ENCODE peak calls at places on chromosome 4, in four cellular contexts. F is bronchial epithelial cell, J is HFF-Myc, I is B cell. Z is an unnamed sample.

GRCh38 chr4:81360722-81361121 is 111.0 kb downstream of the RASGEF1B start:
- DNase-seq in F (peak), I (no peak), J (no peak), Z (no peak)

GRCh38 chr4:150769235-150769634 is 187.3 kb downstream of the MAB21L2 start:
- DNase-seq in I (no peak), J (peak), F (peak), Z (no peak)

GRCh38 chr4:98939892-98940298 is 11.0 kb upstream of the EIF4E start:
- DNase-seq in F (peak), J (no peak), I (no peak), Z (peak)

GRCh38 chr4:138113819-138114415 is 128.2 kb downstream of the SLC7A11 start:
- DNase-seq in F (peak), I (no peak), J (no peak), Z (no peak)

GRCh38 chr4:53748328-53748772 is 157.1 kb upstream of the LNX1 start:
- DNase-seq in J (no peak), F (no peak), I (peak), Z (no peak)

GRCh38 chr4:8185930-8186329 is 13.2 kb upstream of the SH3TC1 start:
- DNase-seq in J (no peak), F (no peak), I (no peak), Z (no peak)

GRCh38 chr4:3387154-3387942 is 54.4 kb upstream of the HGFAC start:
- DNase-seq in I (peak), F (peak), J (no peak), Z (no peak)

GRCh38 chr4:105092768-105093167 is 53.9 kb upstream of the TET2 start:
- DNase-seq in I (no peak), F (peak), J (no peak), Z (no peak)

GRCh38 chr4:69782651-69783310 is 22.4 kb upstream of the SULT1B1 start:
- DNase-seq in F (no peak), I (no peak), J (no peak), Z (no peak)

GRCh38 chr4:80806472-80806871 is 224.0 kb upstream of the BMP3 start:
- DNase-seq in J (no peak), F (peak), I (no peak), Z (no peak)

GRCh38 chr4:69910016-69910782 is 20.7 kb upstream of the CSN1S1 start:
- DNase-seq in I (no peak), J (no peak), F (peak), Z (no peak)

GRCh38 chr4:34108456-34108855 is 2135.9 kb downstream of the ARAP2 start:
- DNase-seq in I (no peak), J (peak), F (no peak), Z (no peak)

GRCh38 chr4:7101692-7102515 is 34.0 kb upstream of the GRPEL1 start:
- DNase-seq in I (peak), F (peak), J (no peak), Z (peak)

GRCh38 chr4:6253111-6253510 is 16.5 kb upstream of the WFS1 start:
- DNase-seq in I (no peak), F (no peak), J (no peak), Z (no peak)

GRCh38 chr4:158814207-158814606 is 45.4 kb downstream of the FNIP2 start:
- DNase-seq in F (no peak), J (no peak), I (no peak), Z (no peak)

GRCh38 chr4:3225946-3226345 is 23.0 kb upstream of the MSANTD1 start:
- DNase-seq in J (no peak), F (no peak), I (no peak), Z (no peak)

GRCh38 chr4:33577798-33578197 is 2666.5 kb downstream of the ARAP2 start:
- DNase-seq in I (no peak), F (no peak), J (no peak), Z (no peak)

GRCh38 chr4:124070688-124071484 is 641.6 kb downstream of the ANKRD50 start:
- DNase-seq in I (no peak), F (no peak), J (no peak), Z (no peak)

GRCh38 chr4:122334828-122335227 is 44.0 kb upstream of the ADAD1 start:
- DNase-seq in F (no peak), I (no peak), J (no peak), Z (no peak)

GRCh38 chr4:26263165-26263564 is 57.6 kb upstream of the RBPJ start:
- DNase-seq in I (no peak), J (no peak), F (peak), Z (no peak)

GRCh38 chr4:134935320-134935719 is 733.7 kb upstream of the PABPC4L start:
- DNase-seq in F (peak), I (no peak), J (no peak), Z (peak)

GRCh38 chr4:152605641-152606304 is 69.9 kb upstream of the FBXW7 start:
- DNase-seq in I (no peak), F (peak), J (peak), Z (no peak)

GRCh38 chr4:7651461-7651921 is 216.8 kb upstream of the PSAPL1 start:
- DNase-seq in I (no peak), J (no peak), F (peak), Z (no peak)

GRCh38 chr4:113020966-113021365 is 28.5 kb upstream of the ANK2 start:
- DNase-seq in J (no peak), I (no peak), F (no peak), Z (no peak)

GRCh38 chr4:113637363-113637762 is 124.2 kb downstream of the CAMK2D start:
- DNase-seq in I (no peak), F (no peak), J (no peak), Z (no peak)

GRCh38 chr4:35364321-35364870 is 879.9 kb downstream of the ARAP2 start:
- DNase-seq in J (no peak), F (no peak), I (no peak), Z (no peak)

GRCh38 chr4:73816814-73817213 is 19.7 kb upstream of the CXCL6 start:
- DNase-seq in J (peak), F (peak), I (no peak), Z (no peak)

GRCh38 chr4:83074086-83074704 is 39.2 kb downstream of the COPS4 start:
- DNase-seq in J (peak), F (peak), I (peak), Z (peak)

GRCh38 chr4:25949166-25949748 is 35.2 kb downstream of the SMIM20 start:
- DNase-seq in J (no peak), I (no peak), F (no peak), Z (no peak)

GRCh38 chr4:74133786-74134499 is 24.0 kb upstream of the MTHFD2L start:
- DNase-seq in I (peak), F (peak), J (peak), Z (peak)

GRCh38 chr4:144289687-144290433 is 149.3 kb upstream of the GYPA start:
- DNase-seq in J (no peak), I (no peak), F (no peak), Z (no peak)

GRCh38 chr4:31351695-31352094 is 631.5 kb downstream of the PCDH7 start:
- DNase-seq in J (no peak), F (no peak), I (no peak), Z (no peak)

GRCh38 chr4:52880994-52881393 is 18.9 kb downstream of the RASL11B start:
- DNase-seq in F (no peak), J (no peak), I (no peak), Z (no peak)

GRCh38 chr4:24244663-24245519 is 339.5 kb downstream of the DHX15 start:
- DNase-seq in F (no peak), J (no peak), I (no peak), Z (no peak)

GRCh38 chr4:156230151-156230550 is 276.5 kb upstream of the CTSO start:
- DNase-seq in I (no peak), F (no peak), J (no peak), Z (no peak)
- TF ChIP-seq CTCF in I (no peak), F (no peak), J (no peak), Z (no peak)

GRCh38 chr4:821631-822030 is 4.3 kb downstream of the CPLX1 start:
- DNase-seq in F (no peak), J (no peak), I (no peak), Z (no peak)
- TF ChIP-seq CTCF in F (no peak), J (no peak), I (no peak), Z (no peak)

GRCh38 chr4:136395212-136395722 is 1137.0 kb downstream of the PCDH18 start:
- DNase-seq in I (no peak), F (no peak), J (no peak), Z (no peak)

GRCh38 chr4:136400829-136401228 is 1131.5 kb downstream of the PCDH18 start:
- DNase-seq in J (no peak), I (no peak), F (no peak), Z (no peak)
- TF ChIP-seq CTCF in J (no peak), I (no peak), F (no peak), Z (no peak)

GRCh38 chr4:87006531-87007344 is 71.9 kb downstream of the AFF1 start:
- DNase-seq in I (peak), J (peak), F (peak), Z (peak)
- TF ChIP-seq CTCF in I (peak), J (no peak), F (no peak), Z (no peak)

GRCh38 chr4:178275671-178276360 is 833.6 kb upstream of the AGA start:
- DNase-seq in J (no peak), I (no peak), F (no peak), Z (no peak)
- TF ChIP-seq CTCF in J (no peak), I (no peak), F (no peak), Z (peak)

DNA sequence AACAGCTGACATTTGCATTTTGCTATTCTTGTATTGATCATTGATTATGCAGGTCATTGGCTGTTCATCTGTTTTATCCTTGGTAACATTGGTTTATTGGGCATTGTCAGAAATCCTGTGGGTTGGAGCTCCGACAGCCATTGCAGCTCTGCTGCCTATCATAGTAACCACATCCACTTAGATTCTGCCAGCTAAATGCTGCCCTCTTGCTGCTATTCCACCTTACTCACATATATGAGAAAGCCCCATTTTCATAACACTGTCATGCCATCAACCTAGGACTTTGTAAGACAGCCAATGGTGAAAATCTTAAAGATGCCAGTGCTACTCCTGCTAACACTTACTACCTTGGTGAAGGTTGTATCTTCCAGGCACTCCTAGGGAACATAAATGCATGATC is 187.3 kb upstream of the CXCL13 start:
- DNase-seq in J (no peak), F (peak), I (no peak), Z (peak)
- TF ChIP-seq CTCF in J (no peak), F (peak), I (no peak), Z (no peak)

GRCh38 chr4:61201562-61202099 is 1.5 kb downstream of the ADGRL3 start:
- DNase-seq in J (no peak), F (no peak), I (no peak), Z (peak)

GRCh38 chr4:61200195-61200990 is at the start of gene ADGRL3:
- DNase-seq in J (no peak), F (no peak), I (no peak), Z (peak)

GRCh38 chr4:61200991-61201526 is 933 bp downstream of the ADGRL3 start:
- DNase-seq in J (no peak), F (no peak), I (no peak), Z (peak)

GRCh38 chr4:61202638-61203495 is 2.7 kb downstream of the ADGRL3 start:
- DNase-seq in I (no peak), J (no peak), F (peak), Z (peak)

DNA sequence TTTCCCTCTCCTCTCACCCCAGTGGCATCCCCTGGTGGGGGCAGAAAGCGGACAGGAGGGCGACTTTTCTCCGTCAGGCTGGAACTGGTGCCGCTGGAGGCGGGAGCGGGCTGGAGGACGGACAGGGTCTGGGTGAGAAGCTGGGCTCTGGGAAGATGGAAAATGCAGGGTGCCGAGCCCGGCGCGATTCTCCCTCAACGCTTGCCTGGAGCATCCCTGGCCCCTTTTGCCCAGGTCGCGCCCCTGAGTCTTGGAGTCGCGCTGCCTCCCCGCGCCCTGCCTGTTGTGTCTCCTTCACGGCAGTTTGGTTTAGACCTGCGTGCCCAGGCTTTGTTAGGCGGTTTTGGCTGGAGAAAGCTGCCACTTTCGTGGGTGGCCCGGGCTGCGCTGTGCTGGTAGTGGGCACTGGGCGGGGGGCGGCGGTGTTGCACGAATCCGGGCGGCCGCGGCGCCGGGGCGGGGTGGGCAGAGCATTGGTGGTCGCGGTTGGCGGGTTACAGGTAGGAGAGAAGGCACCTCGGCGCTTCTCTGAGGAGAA is 2.0 kb downstream of the ADGRL3 start:
- DNase-seq in F (no peak), J (no peak), I (no peak), Z (peak)
- TF ChIP-seq CTCF in F (no peak), J (no peak), I (no peak), Z (no peak)